ENCODE peak calls at places on chromosomes 6 and 20, in five cellular contexts. One of them, this sample, is unnamed.

GRCh38 chr6:170160628-170161611 is 130.0 kb downstream of the DLL1 start:
- DNase-seq in substantia nigra: no peak
- DNase-seq in stimulated activated CD8-positive, alpha-beta memory T cell treated with anti-CD3 and anti-CD28 coated beads, Interleukin-15, amount 100 ng/mL, for 1 hour: no peak
- DNase-seq in AG04449: no peak
- DNase-seq in T-cell: no peak
- DNase-seq in this sample: no peak

GRCh38 chr6:110484321-110484720 is 7.9 kb upstream of the SLC22A16 start:
- DNase-seq in T-cell: no peak
- DNase-seq in substantia nigra: no peak
- DNase-seq in stimulated activated CD8-positive, alpha-beta memory T cell treated with anti-CD3 and anti-CD28 coated beads, Interleukin-15, amount 100 ng/mL, for 1 hour: no peak
- DNase-seq in AG04449: no peak
- DNase-seq in this sample: no peak

GRCh38 chr6:140566706-140567330 is 1192.4 kb upstream of the CITED2 start:
- DNase-seq in stimulated activated CD8-positive, alpha-beta memory T cell treated with anti-CD3 and anti-CD28 coated beads, Interleukin-15, amount 100 ng/mL, for 1 hour: no peak
- DNase-seq in AG04449: no peak
- DNase-seq in T-cell: no peak
- DNase-seq in substantia nigra: no peak
- DNase-seq in this sample: no peak

GRCh38 chr6:18326001-18326400 is 61.1 kb upstream of the RNF144B start:
- DNase-seq in AG04449: no peak
- DNase-seq in T-cell: no peak
- DNase-seq in stimulated activated CD8-positive, alpha-beta memory T cell treated with anti-CD3 and anti-CD28 coated beads, Interleukin-15, amount 100 ng/mL, for 1 hour: no peak
- DNase-seq in substantia nigra: no peak
- DNase-seq in this sample: no peak

GRCh38 chr6:95519228-95520037 is 57.9 kb upstream of the MANEA start:
- DNase-seq in AG04449: no peak
- DNase-seq in substantia nigra: no peak
- DNase-seq in stimulated activated CD8-positive, alpha-beta memory T cell treated with anti-CD3 and anti-CD28 coated beads, Interleukin-15, amount 100 ng/mL, for 1 hour: no peak
- DNase-seq in T-cell: no peak
- DNase-seq in this sample: no peak

GRCh38 chr20:15579703-15580102 is 993.5 kb downstream of the KIF16B start:
- DNase-seq in AG04449: no peak
- DNase-seq in stimulated activated CD8-positive, alpha-beta memory T cell treated with anti-CD3 and anti-CD28 coated beads, Interleukin-15, amount 100 ng/mL, for 1 hour: no peak
- DNase-seq in substantia nigra: no peak
- DNase-seq in T-cell: no peak
- DNase-seq in this sample: no peak

GRCh38 chr6:42339991-42340401 is 111.7 kb downstream of the TRERF1 start:
- DNase-seq in T-cell: no peak
- DNase-seq in AG04449: no peak
- DNase-seq in stimulated activated CD8-positive, alpha-beta memory T cell treated with anti-CD3 and anti-CD28 coated beads, Interleukin-15, amount 100 ng/mL, for 1 hour: no peak
- DNase-seq in substantia nigra: no peak
- DNase-seq in this sample: no peak

GRCh38 chr6:81590314-81590691 is 162.2 kb downstream of the TENT5A start:
- DNase-seq in T-cell: no peak
- DNase-seq in stimulated activated CD8-positive, alpha-beta memory T cell treated with anti-CD3 and anti-CD28 coated beads, Interleukin-15, amount 100 ng/mL, for 1 hour: no peak
- DNase-seq in substantia nigra: no peak
- DNase-seq in AG04449: no peak
- DNase-seq in this sample: no peak

GRCh38 chr20:52494244-52494643 is 302.7 kb upstream of the ZFP64 start:
- DNase-seq in substantia nigra: no peak
- DNase-seq in T-cell: no peak
- DNase-seq in AG04449: peak; percentile 95
- DNase-seq in stimulated activated CD8-positive, alpha-beta memory T cell treated with anti-CD3 and anti-CD28 coated beads, Interleukin-15, amount 100 ng/mL, for 1 hour: peak; percentile 10
- DNase-seq in this sample: no peak

GRCh38 chr6:146682919-146683318 is 84.1 kb downstream of the ADGB start:
- DNase-seq in substantia nigra: no peak
- DNase-seq in AG04449: no peak
- DNase-seq in stimulated activated CD8-positive, alpha-beta memory T cell treated with anti-CD3 and anti-CD28 coated beads, Interleukin-15, amount 100 ng/mL, for 1 hour: no peak
- DNase-seq in T-cell: no peak
- DNase-seq in this sample: no peak

GRCh38 chr20:18224968-18225568 is 63.3 kb upstream of the ZNF133 start:
- DNase-seq in AG04449: no peak
- DNase-seq in substantia nigra: peak; percentile 10
- DNase-seq in stimulated activated CD8-positive, alpha-beta memory T cell treated with anti-CD3 and anti-CD28 coated beads, Interleukin-15, amount 100 ng/mL, for 1 hour: no peak
- DNase-seq in T-cell: no peak
- DNase-seq in this sample: no peak

GRCh38 chr6:144886682-144887081 is 601.5 kb downstream of the UTRN start:
- DNase-seq in AG04449: no peak
- DNase-seq in T-cell: no peak
- DNase-seq in substantia nigra: no peak
- DNase-seq in stimulated activated CD8-positive, alpha-beta memory T cell treated with anti-CD3 and anti-CD28 coated beads, Interleukin-15, amount 100 ng/mL, for 1 hour: no peak
- DNase-seq in this sample: no peak

GRCh38 chr20:46408281-46408731 is 1.9 kb upstream of the ELMO2 start:
- DNase-seq in AG04449: no peak
- DNase-seq in substantia nigra: no peak
- DNase-seq in T-cell: no peak
- DNase-seq in stimulated activated CD8-positive, alpha-beta memory T cell treated with anti-CD3 and anti-CD28 coated beads, Interleukin-15, amount 100 ng/mL, for 1 hour: no peak
- DNase-seq in this sample: no peak

GRCh38 chr6:149362289-149362688 is 37.8 kb upstream of the SUMO4 start:
- DNase-seq in T-cell: no peak
- DNase-seq in AG04449: no peak
- DNase-seq in substantia nigra: no peak
- DNase-seq in stimulated activated CD8-positive, alpha-beta memory T cell treated with anti-CD3 and anti-CD28 coated beads, Interleukin-15, amount 100 ng/mL, for 1 hour: no peak
- DNase-seq in this sample: no peak

GRCh38 chr6:153702671-153703070 is 336.4 kb upstream of the OPRM1 start:
- DNase-seq in stimulated activated CD8-positive, alpha-beta memory T cell treated with anti-CD3 and anti-CD28 coated beads, Interleukin-15, amount 100 ng/mL, for 1 hour: no peak
- DNase-seq in AG04449: no peak
- DNase-seq in T-cell: no peak
- DNase-seq in substantia nigra: no peak
- DNase-seq in this sample: no peak

GRCh38 chr6:154615483-154616025 is 105.1 kb upstream of the CNKSR3 start:
- DNase-seq in AG04449: no peak
- DNase-seq in T-cell: no peak
- DNase-seq in substantia nigra: no peak
- DNase-seq in stimulated activated CD8-positive, alpha-beta memory T cell treated with anti-CD3 and anti-CD28 coated beads, Interleukin-15, amount 100 ng/mL, for 1 hour: no peak
- DNase-seq in this sample: no peak

GRCh38 chr6:106608080-106608668 is 21.1 kb downstream of the RTN4IP1 start:
- DNase-seq in T-cell: peak; percentile 22
- DNase-seq in AG04449: no peak
- DNase-seq in stimulated activated CD8-positive, alpha-beta memory T cell treated with anti-CD3 and anti-CD28 coated beads, Interleukin-15, amount 100 ng/mL, for 1 hour: no peak
- DNase-seq in substantia nigra: no peak
- DNase-seq in this sample: peak; percentile 46

GRCh38 chr6:119344306-119344705 is 5.3 kb downstream of the MAN1A1 start:
- DNase-seq in stimulated activated CD8-positive, alpha-beta memory T cell treated with anti-CD3 and anti-CD28 coated beads, Interleukin-15, amount 100 ng/mL, for 1 hour: no peak
- DNase-seq in AG04449: no peak
- DNase-seq in T-cell: no peak
- DNase-seq in substantia nigra: no peak
- DNase-seq in this sample: no peak

GRCh38 chr6:83055366-83055964 is 10.2 kb downstream of the UBE3D start:
- DNase-seq in substantia nigra: peak; percentile 28
- DNase-seq in stimulated activated CD8-positive, alpha-beta memory T cell treated with anti-CD3 and anti-CD28 coated beads, Interleukin-15, amount 100 ng/mL, for 1 hour: no peak
- DNase-seq in T-cell: peak; percentile 33
- DNase-seq in AG04449: no peak
- DNase-seq in this sample: peak; percentile 33

GRCh38 chr6:11033825-11034224 is 10.3 kb downstream of the ELOVL2 start:
- DNase-seq in AG04449: peak; percentile 47
- DNase-seq in T-cell: no peak
- DNase-seq in stimulated activated CD8-positive, alpha-beta memory T cell treated with anti-CD3 and anti-CD28 coated beads, Interleukin-15, amount 100 ng/mL, for 1 hour: no peak
- DNase-seq in substantia nigra: no peak
- DNase-seq in this sample: no peak

GRCh38 chr6:143596857-143597256 is 80.9 kb upstream of the PHACTR2 start:
- DNase-seq in T-cell: no peak
- DNase-seq in AG04449: no peak
- DNase-seq in substantia nigra: no peak
- DNase-seq in stimulated activated CD8-positive, alpha-beta memory T cell treated with anti-CD3 and anti-CD28 coated beads, Interleukin-15, amount 100 ng/mL, for 1 hour: no peak
- DNase-seq in this sample: no peak

GRCh38 chr6:63560806-63561672 is 11.2 kb upstream of the LOC128125822 start:
- DNase-seq in AG04449: no peak
- DNase-seq in T-cell: no peak
- DNase-seq in stimulated activated CD8-positive, alpha-beta memory T cell treated with anti-CD3 and anti-CD28 coated beads, Interleukin-15, amount 100 ng/mL, for 1 hour: no peak
- DNase-seq in substantia nigra: no peak
- DNase-seq in this sample: no peak

This sample was measured in NCI-H526 treated with DMSO at 0.1 percent for 48 hours.